ENCODE peak calls at places on chromosomes 5 and 9, in six cellular contexts. I, F, H, L, C and Q are unnamed samples.

GRCh38 chr9:16417101-16417500 is 453.4 kb downstream of the BNC2 start:
- DNase-seq in H (peak), L (no peak), C (peak), I (no peak), F (no peak), Q (no peak)

GRCh38 chr5:80220268-80220897 is 35.5 kb downstream of the SERINC5 start:
- DNase-seq in L (no peak), F (no peak), I (no peak), C (no peak), H (no peak), Q (no peak)

GRCh38 chr5:32578764-32579163 is 6.6 kb upstream of the SUB1 start:
- DNase-seq in I (no peak), H (no peak), F (no peak), C (no peak), L (no peak), Q (no peak)

GRCh38 chr9:84711936-84712335 is 42.4 kb downstream of the NTRK2 start:
- DNase-seq in C (no peak), F (no peak), L (no peak), I (no peak), H (no peak), Q (no peak)

GRCh38 chr9:113625456-113625855 is 161.9 kb downstream of the RGS3 start:
- DNase-seq in F (no peak), L (no peak), I (no peak), C (no peak), H (no peak), Q (no peak)

GRCh38 chr5:108801776-108802175 is 54.1 kb downstream of the FER start:
- DNase-seq in I (no peak), H (no peak), C (peak), L (no peak), F (no peak), Q (no peak)

GRCh38 chr9:99154356-99154755 is 49.4 kb downstream of the TGFBR1 start:
- DNase-seq in L (no peak), F (no peak), C (no peak), H (no peak), I (no peak), Q (no peak)

GRCh38 chr9:87850405-87850804 is 32.3 kb upstream of the SPATA31E1 start:
- DNase-seq in H (no peak), I (no peak), C (peak), L (no peak), F (no peak), Q (no peak)

GRCh38 chr5:113092683-113093082 is 116.1 kb downstream of the DCP2 start:
- DNase-seq in L (no peak), C (no peak), H (no peak), F (no peak), I (no peak), Q (no peak)

GRCh38 chr9:125255781-125256391 is 5.7 kb upstream of the GAPVD1 start:
- DNase-seq in F (no peak), C (no peak), L (peak), H (no peak), I (no peak), Q (no peak)

GRCh38 chr5:110040178-110040577 is 350.5 kb downstream of the MAN2A1 start:
- DNase-seq in L (no peak), H (no peak), F (no peak), I (no peak), C (no peak), Q (no peak)

GRCh38 chr9:112532427-112532826 is 45.8 kb downstream of the KIAA1958 start:
- DNase-seq in F (no peak), C (peak), L (no peak), H (no peak), I (no peak), Q (no peak)

GRCh38 chr9:133772581-133772980 is 34.4 kb upstream of the SARDH start:
- DNase-seq in L (no peak), H (no peak), I (no peak), F (no peak), C (no peak), Q (no peak)

GRCh38 chr5:28254846-28255245 is 1216.5 kb upstream of the CDH9 start:
- DNase-seq in C (no peak), F (no peak), I (no peak), H (no peak), L (no peak), Q (no peak)

GRCh38 chr9:81620009-81620405 is 69.3 kb downstream of the TLE1 start:
- DNase-seq in H (no peak), F (no peak), I (no peak), L (no peak), C (no peak), Q (no peak)

GRCh38 chr5:6188344-6188743 is 190.0 kb downstream of the MED10 start:
- DNase-seq in F (no peak), H (no peak), C (no peak), I (no peak), L (no peak), Q (peak)

GRCh38 chr5:7000316-7000715 is 287.1 kb downstream of the TENT4A start:
- DNase-seq in F (no peak), L (no peak), H (no peak), C (no peak), I (no peak), Q (no peak)

GRCh38 chr5:107826311-107827000 is 155.7 kb upstream of the EFNA5 start:
- DNase-seq in H (no peak), F (no peak), L (no peak), C (no peak), I (no peak), Q (no peak)

GRCh38 chr5:64690417-64691151 is at the start of gene SHISAL2B:
- DNase-seq in L (peak), I (peak), C (no peak), H (no peak), F (no peak), Q (peak)

GRCh38 chr9:128048663-128049062 is 18.5 kb downstream of the NAIF1 start:
- DNase-seq in L (no peak), H (no peak), I (no peak), C (no peak), F (no peak), Q (peak)

GRCh38 chr5:153523196-153523595 is 32.7 kb downstream of the GRIA1 start:
- DNase-seq in F (no peak), I (no peak), L (no peak), H (no peak), C (no peak), Q (no peak)

GRCh38 chr5:76701298-76701697 is 14.6 kb upstream of the F2R start:
- DNase-seq in L (no peak), F (no peak), H (no peak), C (peak), I (no peak), Q (no peak)

GRCh38 chr5:96455789-96456188 is 22.7 kb upstream of the PCSK1 start:
- DNase-seq in L (no peak), F (no peak), H (peak), I (no peak), C (no peak), Q (no peak)

GRCh38 chr5:167642779-167643517 is 648.5 kb upstream of the WWC1 start:
- DNase-seq in L (no peak), H (no peak), I (no peak), F (no peak), C (peak), Q (no peak)

GRCh38 chr5:24094081-24094480 is 550.7 kb downstream of the CDH10 start:
- DNase-seq in L (no peak), F (no peak), C (no peak), H (no peak), I (no peak), Q (no peak)

GRCh38 chr9:113131689-113132151 is 19.1 kb upstream of the SLC31A2 start:
- DNase-seq in L (peak), C (no peak), F (no peak), H (peak), I (peak), Q (no peak)

GRCh38 chr5:79666758-79667157 is 22.9 kb upstream of the CMYA5 start:
- DNase-seq in L (no peak), C (no peak), F (no peak), H (no peak), I (no peak), Q (no peak)

GRCh38 chr5:11390369-11390768 is 513.9 kb downstream of the CTNND2 start:
- DNase-seq in C (no peak), F (no peak), I (no peak), L (no peak), H (no peak), Q (no peak)

GRCh38 chr9:17004500-17004899 is 130.3 kb upstream of the CNTLN start:
- DNase-seq in F (no peak), L (no peak), H (no peak), C (no peak), I (no peak), Q (no peak)

GRCh38 chr5:103249068-103249467 is 9.5 kb upstream of the MACIR start:
- DNase-seq in I (no peak), L (no peak), F (no peak), C (no peak), H (no peak), Q (no peak)

DNA sequence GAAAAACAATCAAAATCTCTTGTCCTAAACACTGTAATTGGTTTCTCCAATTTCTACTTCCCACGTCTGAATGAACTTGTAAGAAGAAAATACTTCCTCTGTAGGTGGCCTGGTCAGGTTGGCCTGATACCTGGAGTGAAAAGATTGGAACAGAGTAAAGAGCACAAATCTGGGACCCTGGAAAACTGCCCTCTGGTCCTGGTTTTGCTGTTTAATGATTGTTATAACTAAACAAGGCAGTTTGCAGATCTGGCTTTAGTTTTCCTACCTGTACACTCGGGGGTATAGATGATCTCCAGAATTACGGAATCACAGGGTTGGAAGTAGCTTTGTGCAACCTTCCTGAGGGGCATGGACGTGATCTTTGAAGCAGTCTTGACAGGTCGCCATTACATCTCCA is 67.6 kb downstream of the ZSWIM6 start:
- DNase-seq in C (no peak), L (no peak), I (no peak), H (no peak), F (no peak), Q (no peak)
- TF ChIP-seq CTCF in C (no peak), L (no peak), I (no peak), H (no peak), F (no peak), Q (no peak)

GRCh38 chr9:119955276-119955675 is 586.0 kb upstream of the BRINP1 start:
- DNase-seq in H (no peak), L (no peak), I (no peak), F (no peak), C (no peak), Q (no peak)

GRCh38 chr9:119951090-119951489 is 581.9 kb upstream of the BRINP1 start:
- DNase-seq in C (no peak), L (no peak), F (no peak), H (no peak), I (no peak), Q (no peak)

DNA sequence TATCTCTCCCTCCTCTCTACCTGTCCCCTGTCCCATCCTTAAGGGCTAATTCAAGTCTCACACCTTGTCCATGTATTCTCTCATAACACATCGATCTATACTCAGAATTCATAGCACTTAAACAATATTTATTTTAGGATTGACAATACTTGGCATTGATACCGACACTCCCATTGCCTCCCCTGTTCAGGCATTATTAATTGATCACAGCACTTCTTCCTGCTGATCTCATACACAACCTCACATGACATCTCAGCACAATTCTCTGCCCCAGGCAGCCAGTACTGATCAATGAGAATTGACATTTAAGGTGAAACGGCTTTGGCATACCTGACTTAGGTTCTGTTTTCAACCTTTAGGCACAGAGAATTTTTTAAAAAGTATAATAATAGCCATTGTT is 582.4 kb upstream of the BRINP1 start:
- DNase-seq in F (no peak), H (no peak), L (no peak), C (no peak), I (no peak), Q (no peak)
- TF ChIP-seq CTCF in F (no peak), H (no peak), L (no peak), C (no peak), I (no peak), Q (no peak)

GRCh38 chr5:40945111-40945510 is 35.8 kb downstream of the C7 start:
- DNase-seq in L (no peak), I (no peak), F (no peak), H (no peak), C (no peak), Q (no peak)
- TF ChIP-seq CTCF in L (no peak), I (no peak), F (no peak), H (no peak), C (no peak), Q (no peak)

DNA sequence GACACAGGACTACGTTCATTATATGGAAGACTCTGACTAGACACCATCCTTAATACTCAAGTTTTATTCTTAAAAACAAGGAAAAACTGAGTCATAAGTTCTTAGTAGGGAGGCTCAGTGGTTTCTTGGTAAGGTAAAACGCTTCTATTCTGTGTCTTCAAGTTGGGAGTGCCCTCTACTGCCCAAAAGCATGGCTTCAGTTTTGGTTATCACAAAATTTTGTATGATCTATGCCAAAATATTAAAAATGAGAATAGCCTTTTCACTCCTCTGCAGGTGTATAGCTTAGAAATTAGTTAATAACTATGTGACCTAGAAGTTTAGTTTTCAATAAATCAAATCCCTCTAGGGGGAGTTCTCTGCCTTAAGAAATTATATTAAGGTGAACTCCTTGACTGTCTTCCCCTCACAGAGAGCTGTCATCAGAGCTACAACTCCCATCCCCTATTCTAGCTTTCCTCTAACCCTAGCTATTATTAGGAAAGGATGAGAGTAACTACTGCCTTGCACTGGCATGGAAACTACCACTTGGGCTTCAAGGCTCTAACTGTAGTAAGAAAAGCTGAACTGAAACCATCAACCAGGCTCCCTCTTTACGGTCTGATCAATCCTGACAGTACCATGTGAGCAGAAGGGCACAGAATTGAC is 189.7 kb downstream of the GNAQ start:
- DNase-seq in I (no peak), F (no peak), H (peak), L (no peak), C (no peak), Q (no peak)
- TF ChIP-seq CTCF in I (no peak), F (no peak), H (peak), L (no peak), C (peak), Q (peak)

DNA sequence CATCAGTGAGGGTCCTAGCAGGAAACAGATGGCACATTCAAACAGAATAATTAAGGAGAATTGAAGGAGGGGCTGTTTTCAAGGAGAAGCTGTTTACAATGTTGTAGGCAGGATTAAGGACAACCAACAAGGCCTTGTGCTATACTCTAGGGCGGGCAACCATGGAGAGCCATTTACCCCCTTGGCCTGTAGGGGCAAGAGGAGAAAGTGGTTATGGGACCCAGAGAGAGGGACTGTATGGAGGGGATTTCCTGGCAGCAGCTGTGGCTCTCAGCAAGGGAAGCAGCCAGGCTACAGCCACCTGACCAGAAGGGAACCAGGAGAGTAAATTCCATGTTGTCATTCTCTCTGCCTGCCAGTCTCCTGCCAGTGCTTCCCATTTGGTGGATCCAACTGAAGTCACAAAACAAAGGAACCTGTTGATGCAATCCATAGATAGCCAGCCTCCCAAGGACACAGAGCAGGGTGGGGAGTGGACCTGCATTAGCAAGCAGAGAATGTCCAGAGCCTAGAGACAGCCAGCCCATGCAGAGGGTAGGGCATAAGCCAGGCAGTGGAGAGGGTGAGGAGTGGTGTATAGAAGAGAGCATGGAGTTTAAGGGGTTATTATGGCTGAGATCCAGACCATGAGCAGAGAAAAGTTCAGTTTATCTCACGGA is 38.3 kb downstream of the PAPPA start:
- DNase-seq in C (no peak), L (no peak), H (no peak), F (no peak), I (no peak), Q (no peak)
- TF ChIP-seq CTCF in C (no peak), L (no peak), H (no peak), F (no peak), I (no peak), Q (no peak)

GRCh38 chr9:95185931-95186330 is 131.6 kb downstream of the FANCC start:
- DNase-seq in H (no peak), C (no peak), F (no peak), L (no peak), I (no peak), Q (no peak)

GRCh38 chr9:95181226-95181818 is 136.2 kb downstream of the FANCC start:
- DNase-seq in L (no peak), H (no peak), C (no peak), I (no peak), F (no peak), Q (peak)

GRCh38 chr9:95177617-95178016 is 139.9 kb downstream of the FANCC start:
- DNase-seq in I (no peak), C (no peak), H (no peak), F (no peak), L (no peak), Q (no peak)

GRCh38 chr9:95181845-95182244 is 135.7 kb downstream of the FANCC start:
- DNase-seq in C (no peak), I (no peak), L (no peak), H (no peak), F (no peak), Q (no peak)

GRCh38 chr9:95182854-95183563 is 134.5 kb downstream of the FANCC start:
- DNase-seq in L (peak), F (no peak), I (no peak), H (no peak), C (no peak), Q (no peak)
- TF ChIP-seq CTCF in L (peak), F (no peak), I (peak), H (no peak), C (no peak), Q (no peak)

DNA sequence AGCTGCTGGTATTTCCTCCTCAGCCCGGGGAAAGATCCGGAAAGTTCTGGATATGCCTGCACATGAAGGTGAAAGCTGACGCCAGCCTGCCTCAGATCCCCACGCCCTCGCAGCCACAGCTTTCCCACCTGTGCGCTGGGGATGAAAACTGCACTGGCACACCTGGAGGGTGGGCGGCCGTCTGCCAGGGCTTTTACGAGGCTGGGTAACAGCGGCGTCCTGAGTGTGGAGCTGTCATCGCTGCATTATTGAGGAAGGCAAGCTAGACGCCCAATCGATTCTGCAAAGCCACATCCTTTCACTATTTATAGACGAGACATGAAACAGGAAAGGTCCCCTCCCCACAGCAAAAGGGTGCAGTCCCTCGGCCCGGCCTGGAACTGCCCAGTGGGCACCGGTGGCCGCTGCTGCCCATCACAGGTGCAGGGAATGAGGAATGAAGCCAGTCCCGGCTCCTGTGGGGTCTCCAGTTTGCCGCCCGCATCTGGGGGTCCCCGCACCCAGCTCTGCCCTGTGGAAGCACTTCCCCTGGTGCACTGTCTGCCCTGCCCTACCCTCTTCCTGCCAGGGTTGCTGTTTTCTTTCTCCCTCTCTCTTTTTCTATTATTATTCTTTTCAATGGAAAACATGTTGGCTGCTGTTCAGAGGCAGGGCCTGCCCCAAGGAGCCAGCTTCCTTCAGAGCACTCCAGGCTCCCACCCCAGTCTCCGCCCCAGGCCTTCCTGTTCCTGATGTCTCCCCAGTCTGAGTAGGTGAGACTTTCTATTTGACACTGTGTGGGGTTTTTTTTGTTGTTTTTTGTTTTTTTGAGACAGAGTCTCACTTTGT is 7.0 kb downstream of the NOTCH1 start:
- DNase-seq in I (no peak), L (no peak), C (no peak), H (peak), F (peak), Q (peak)
- TF ChIP-seq CTCF in I (no peak), L (no peak), C (no peak), H (no peak), F (no peak), Q (peak)

DNA sequence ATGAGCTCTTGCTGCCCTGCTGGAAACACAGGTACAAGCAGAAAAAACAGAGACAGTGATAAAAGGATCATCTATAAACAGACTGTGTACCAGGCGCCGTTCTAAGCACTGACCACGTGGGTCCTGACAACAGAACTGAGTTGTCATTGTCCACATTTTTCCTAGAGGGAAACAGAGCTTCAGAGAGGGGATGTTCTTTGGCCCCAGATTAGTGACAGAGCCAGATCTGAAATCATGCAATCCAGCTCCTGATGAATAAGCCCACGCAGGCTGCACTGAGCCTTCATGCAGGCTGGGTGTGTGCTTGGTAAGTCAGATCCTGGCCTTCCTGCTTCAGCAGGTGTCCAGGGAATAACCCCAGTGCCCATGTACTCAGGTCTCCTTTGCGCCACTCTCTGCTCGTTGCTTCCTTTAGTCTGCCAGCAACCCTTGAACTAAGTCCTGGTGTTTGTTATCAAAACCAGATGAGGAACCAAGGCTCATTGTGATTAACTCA is 22.8 kb upstream of the TCF7 start:
- DNase-seq in L (no peak), I (no peak), F (no peak), C (no peak), H (no peak), Q (no peak)
- TF ChIP-seq CTCF in L (no peak), I (no peak), F (no peak), C (no peak), H (no peak), Q (no peak)